ENCODE peak calls at places on chromosome 22, in nine cellular contexts. X is stimulated activated CD8-positive, alpha-beta memory T cell treated with anti-CD3 and anti-CD28 coated beads, Interleukin-2, amount 100 ng/mL, for 48 hours; Z is HL-60; G is LoVo; I is thyroid gland; W is A549; B is fibroblast of lung; C is NCI-H1930; T is fibroblast of pulmonary artery. L is an unnamed sample.

GRCh38 chr22:49765951-49766350 is 61.7 kb downstream of the BRD1 start:
- DNase-seq in B (no peak), X (no peak), G (no peak), I (no peak), W (no peak), Z (no peak), C (no peak), T (no peak), L (no peak)

GRCh38 chr22:41524809-41525449 is 19.3 kb downstream of the POLR3H start:
- DNase-seq in T (no peak), G (no peak), Z (peak; percentile 61), W (no peak), X (peak; percentile 32), I (no peak), C (no peak), B (no peak), L (peak; percentile 50)

GRCh38 chr22:42820075-42820763 is 36.9 kb downstream of the ARFGAP3 start:
- DNase-seq in C (no peak), B (peak; percentile 77), I (peak; percentile 42), Z (no peak), G (no peak), T (peak; percentile 79), X (no peak), W (no peak), L (peak; percentile 55)

GRCh38 chr22:39423976-39424375 is 24.4 kb downstream of the TAB1 start:
- DNase-seq in G (no peak), T (no peak), B (no peak), W (no peak), C (no peak), X (no peak), I (no peak), Z (no peak), L (no peak)

GRCh38 chr22:32204856-32205722 is at the start of gene RFPL2:
- DNase-seq in G (peak; percentile 91), W (peak; percentile 58), Z (peak; percentile 40), C (peak; percentile 79), T (peak; percentile 4), X (no peak), I (peak; percentile 36), B (peak; percentile 27), L (peak; percentile 56)

GRCh38 chr22:20491346-20491745 is 4.2 kb downstream of the KLHL22 start:
- DNase-seq in W (no peak), G (no peak), B (no peak), Z (no peak), T (no peak), I (no peak), C (no peak), X (no peak), L (no peak)

GRCh38 chr22:36323182-36323854 is 64.4 kb downstream of the MYH9 start:
- DNase-seq in T (peak; percentile 93), B (peak; percentile 81), G (no peak), Z (no peak), C (no peak), X (no peak), I (peak; percentile 92), W (no peak), L (peak; percentile 87)

GRCh38 chr22:42164901-42165300 is 34.3 kb upstream of the CYP2D6 start:
- DNase-seq in W (no peak), G (no peak), T (no peak), C (no peak), X (no peak), B (no peak), Z (no peak), I (no peak), L (no peak)

GRCh38 chr22:44702479-44703219 is 645 bp downstream of the PRR5 start:
- DNase-seq in G (no peak), B (peak; percentile 48), Z (peak; percentile 25), W (no peak), T (peak; percentile 34), X (no peak), C (no peak), I (peak; percentile 56), L (no peak)

GRCh38 chr22:25840162-25840561 is 98.2 kb downstream of the MYO18B start:
- DNase-seq in W (no peak), X (no peak), Z (no peak), G (no peak), T (no peak), C (no peak), I (no peak), B (no peak), L (no peak)

GRCh38 chr22:36221799-36222751 is 17.3 kb downstream of the APOL2 start:
- DNase-seq in B (peak; percentile 58), W (peak; percentile 19), I (peak; percentile 50), X (peak; percentile 34), T (peak; percentile 53), Z (no peak), C (peak; percentile 45), G (peak; percentile 60), L (peak; percentile 76)

GRCh38 chr22:29700206-29700948 is 19.4 kb upstream of the CABP7 start:
- DNase-seq in X (no peak), I (no peak), Z (no peak), W (no peak), G (no peak), T (no peak), C (no peak), B (peak; percentile 65), L (no peak)

GRCh38 chr22:48940266-48940987 is 887.2 kb downstream of the BRD1 start:
- DNase-seq in I (no peak), W (no peak), B (no peak), T (no peak), Z (no peak), G (no peak), C (no peak), X (no peak), L (no peak)

GRCh38 chr22:40635940-40636379 is 559 bp downstream of the MRTFA start:
- DNase-seq in X (no peak), Z (no peak), B (no peak), W (no peak), G (no peak), T (no peak), C (no peak), I (peak; percentile 25), L (peak; percentile 21)

GRCh38 chr22:46561435-46561905 is 24.1 kb upstream of the CELSR1 start:
- DNase-seq in I (peak; percentile 68), B (peak; percentile 14), C (peak; percentile 68), T (no peak), G (peak; percentile 70), Z (no peak), W (peak; percentile 50), X (no peak), L (peak; percentile 26)

GRCh38 chr22:30870451-30871345 is 97.9 kb downstream of the MORC2 start:
- DNase-seq in X (no peak), C (no peak), Z (no peak), W (no peak), B (no peak), I (no peak), G (no peak), T (no peak), L (no peak)

GRCh38 chr22:43308451-43309235 is 34.5 kb downstream of the SCUBE1 start:
- DNase-seq in W (no peak), T (no peak), B (no peak), I (peak; percentile 19), G (no peak), X (no peak), Z (no peak), C (no peak), L (no peak)

GRCh38 chr22:46675938-46676337 is 55.8 kb downstream of the GRAMD4 start:
- DNase-seq in C (no peak), W (no peak), T (no peak), B (no peak), I (no peak), G (no peak), Z (no peak), X (no peak), L (no peak)

GRCh38 chr22:26894362-26894761 is 237.0 kb downstream of the MIAT start:
- DNase-seq in W (no peak), I (no peak), X (no peak), T (no peak), G (no peak), B (peak; percentile 49), Z (no peak), C (no peak), L (no peak)

GRCh38 chr22:49903322-49904039 is 14.8 kb downstream of the ALG12 start:
- DNase-seq in G (no peak), C (peak; percentile 57), T (no peak), X (no peak), W (no peak), I (no peak), Z (no peak), B (no peak), L (no peak)

GRCh38 chr22:43563571-43563970 is 151.8 kb downstream of the MPPED1 start:
- DNase-seq in C (no peak), I (no peak), B (no peak), T (no peak), X (no peak), G (no peak), W (no peak), Z (no peak), L (no peak)

GRCh38 chr22:30262917-30263741 is 3.5 kb downstream of the OSM start:
- DNase-seq in W (no peak), X (peak; percentile 78), T (peak; percentile 70), G (peak; percentile 70), I (peak; percentile 70), B (peak; percentile 57), C (peak; percentile 62), Z (no peak), L (peak; percentile 82)

GRCh38 chr22:48050836-48051235 is 1288.4 kb downstream of the TBC1D22A start:
- DNase-seq in I (no peak), X (no peak), B (no peak), T (no peak), C (no peak), W (no peak), Z (no peak), G (no peak), L (no peak)

GRCh38 chr22:46726986-46727317 is 11.1 kb downstream of the CERK start:
- DNase-seq in G (no peak), Z (no peak), X (no peak), I (no peak), T (no peak), W (no peak), B (no peak), C (no peak), L (no peak)

GRCh38 chr22:41762980-41763779 is 37.3 kb upstream of the CCDC134 start:
- DNase-seq in Z (no peak), T (peak; percentile 28), I (no peak), C (peak; percentile 79), W (no peak), B (no peak), X (no peak), G (no peak), L (peak; percentile 49)

GRCh38 chr22:41745968-41746367 is 46.7 kb downstream of the MEI1 start:
- DNase-seq in W (no peak), I (no peak), B (no peak), T (no peak), X (no peak), G (no peak), Z (no peak), C (no peak), L (no peak)

GRCh38 chr22:17272511-17272991 is 53.3 kb upstream of the ADA2 start:
- DNase-seq in W (no peak), Z (no peak), B (no peak), G (no peak), X (no peak), I (no peak), C (no peak), T (no peak), L (no peak)

GRCh38 chr22:28151241-28151640 is 232.2 kb upstream of the PITPNB start:
- DNase-seq in T (no peak), X (no peak), C (no peak), B (no peak), W (no peak), I (no peak), G (no peak), Z (no peak), L (no peak)

GRCh38 chr22:22820626-22821025 is 67.0 kb upstream of the IGLL5 start:
- DNase-seq in T (no peak), I (no peak), Z (no peak), C (no peak), B (no peak), W (no peak), G (no peak), X (no peak), L (no peak)

GRCh38 chr22:49564666-49565515 is 262.8 kb downstream of the BRD1 start:
- DNase-seq in T (no peak), W (no peak), G (no peak), X (no peak), C (no peak), Z (no peak), I (no peak), B (no peak), L (no peak)

GRCh38 chr22:27880778-27881394 is 38.2 kb downstream of the PITPNB start:
- DNase-seq in X (no peak), I (peak; percentile 22), G (peak; percentile 51), B (peak; percentile 71), C (peak; percentile 29), Z (peak; percentile 18), W (peak; percentile 17), T (peak; percentile 89), L (peak; percentile 86)

L was measured in dermis blood vessel endothelial cell.